ENCODE peak calls at places on chromosomes 16 and 17, in five cellular contexts. S is NCI-H146; E is HTR-8/SVneo; A is RWPE1; H is naive thymus-derived CD4-positive, alpha-beta T cell. O is an unnamed sample.

GRCh38 chr17:10812674-10813073 is 8.8 kb upstream of the TMEM238L start:
- DNase-seq in E (no peak), H (no peak), A (no peak), S (no peak), O (peak)

GRCh38 chr17:41397003-41397665 is at the start of gene KRT31:
- DNase-seq in S (no peak), E (no peak), H (no peak), A (no peak), O (no peak)

GRCh38 chr16:80299416-80299815 is 241.4 kb upstream of the DYNLRB2 start:
- DNase-seq in E (no peak), S (no peak), H (no peak), A (no peak), O (no peak)

GRCh38 chr17:72984145-72984924 is 108.2 kb downstream of the SLC39A11 start:
- DNase-seq in A (peak), H (no peak), E (peak), S (no peak), O (peak)

GRCh38 chr17:44557653-44558285 is 485 bp downstream of the FZD2 start:
- DNase-seq in S (peak), H (peak), E (no peak), A (no peak), O (no peak)

GRCh38 chr16:87288753-87289362 is 28.3 kb downstream of the C16orf95 start:
- DNase-seq in S (no peak), A (no peak), H (no peak), E (no peak), O (no peak)

GRCh38 chr17:34257986-34258326 is 2.9 kb downstream of the CCL2 start:
- DNase-seq in S (no peak), A (no peak), E (no peak), H (no peak), O (no peak)

GRCh38 chr16:57938936-57939871 is 31.7 kb downstream of the CNGB1 start:
- DNase-seq in E (no peak), S (no peak), A (peak), H (no peak), O (peak)

GRCh38 chr17:77105706-77106105 is 35.1 kb upstream of the SEC14L1 start:
- DNase-seq in A (no peak), E (no peak), H (no peak), S (no peak), O (no peak)

GRCh38 chr16:59573528-59574271 is 839.6 kb upstream of the GOT2 start:
- DNase-seq in A (no peak), E (peak), S (no peak), H (no peak), O (no peak)

GRCh38 chr17:68711858-68712257 is 110.7 kb upstream of the FAM20A start:
- DNase-seq in A (no peak), E (no peak), S (no peak), H (no peak), O (no peak)

GRCh38 chr17:10251212-10251948 is 53.0 kb upstream of the GAS7 start:
- DNase-seq in E (no peak), H (no peak), A (no peak), S (no peak), O (no peak)

GRCh38 chr17:50274142-50274944 is at the start of gene TMEM92:
- DNase-seq in H (no peak), S (peak), E (no peak), A (peak), O (peak)

GRCh38 chr17:81711814-81712467 is at the start of gene SLC25A10:
- DNase-seq in E (peak), S (peak), A (peak), H (peak), O (peak)

GRCh38 chr16:88045820-88046303 is 94.6 kb downstream of the BANP start:
- DNase-seq in H (no peak), E (no peak), A (no peak), S (no peak), O (no peak)

O was measured in LoVo.